ENCODE peak calls at places on chromosomes 2 and 18, in eight cellular contexts. S is RWPE2, C is body of pancreas, Q is pancreas, J is OCI-LY7, A is HL-60, O is ovary, Z is IMR-90. H is an unnamed sample.

GRCh38 chr2:200455958-200456421 is 53.9 kb downstream of the KCTD18 start:
- DNase-seq in O (no peak), Z (no peak), C (no peak), J (peak), Q (no peak), A (no peak), S (no peak), H (no peak)

GRCh38 chr2:216107760-216108159 is 1.4 kb upstream of the XRCC5 start:
- DNase-seq in C (no peak), J (no peak), S (no peak), A (no peak), O (no peak), Q (no peak), Z (no peak), H (no peak)

GRCh38 chr2:238032755-238033337 is 28.0 kb upstream of the SCLY start:
- DNase-seq in Z (no peak), O (no peak), Q (no peak), S (no peak), C (no peak), J (no peak), A (no peak), H (no peak)

GRCh38 chr2:14601070-14601770 is 31.3 kb upstream of the LRATD1 start:
- DNase-seq in C (no peak), O (no peak), A (no peak), S (no peak), Z (no peak), J (no peak), Q (no peak), H (no peak)

GRCh38 chr2:191892391-191892790 is 45.5 kb upstream of the CAVIN2 start:
- DNase-seq in S (no peak), A (no peak), Q (no peak), J (no peak), O (no peak), Z (peak), C (no peak), H (no peak)

GRCh38 chr18:55501594-55502345 is 86.2 kb downstream of the TCF4 start:
- DNase-seq in S (no peak), O (no peak), Q (no peak), C (no peak), J (no peak), Z (peak), A (no peak), H (no peak)

GRCh38 chr18:11512096-11513030 is 97.0 kb upstream of the SLC35G4 start:
- DNase-seq in A (no peak), Z (no peak), J (peak), O (no peak), Q (no peak), S (no peak), C (no peak), H (no peak)

GRCh38 chr2:106085441-106085911 is 108.6 kb downstream of the UXS1 start:
- DNase-seq in C (peak), J (peak), Q (no peak), S (no peak), A (no peak), Z (peak), O (no peak), H (no peak)

GRCh38 chr18:47032945-47033344 is 2.5 kb downstream of the ELOA2 start:
- DNase-seq in A (no peak), Z (no peak), S (no peak), O (no peak), Q (no peak), C (no peak), J (no peak), H (no peak)

GRCh38 chr2:54207666-54208195 is 48.3 kb downstream of the TSPYL6 start:
- DNase-seq in J (no peak), O (no peak), A (no peak), Z (peak), C (no peak), S (no peak), Q (no peak), H (no peak)

GRCh38 chr2:158837645-158838044 is 42.5 kb downstream of the DAPL1 start:
- DNase-seq in A (no peak), O (no peak), C (no peak), S (no peak), J (no peak), Z (no peak), Q (no peak), H (no peak)

GRCh38 chr2:64649626-64650025 is 4.1 kb downstream of the SERTAD2 start:
- DNase-seq in A (no peak), C (peak), S (no peak), Q (peak), O (no peak), Z (no peak), J (no peak), H (no peak)

GRCh38 chr18:48831113-48831759 is 119.5 kb downstream of the SMAD7 start:
- DNase-seq in O (peak), A (no peak), Q (peak), C (no peak), S (no peak), Z (no peak), J (no peak), H (peak)

GRCh38 chr2:50148632-50149031 is 883.3 kb downstream of the NRXN1 start:
- DNase-seq in C (no peak), A (no peak), Z (no peak), S (no peak), Q (no peak), J (no peak), O (no peak), H (no peak)

GRCh38 chr2:227407601-227408089 is 19.9 kb upstream of the SCYGR1 start:
- DNase-seq in O (no peak), C (no peak), Q (peak), A (peak), Z (no peak), J (no peak), S (peak), H (peak)

GRCh38 chr2:46686811-46687210 is 207.4 kb downstream of the TMEM247 start:
- DNase-seq in Z (no peak), S (no peak), A (no peak), O (no peak), Q (no peak), C (no peak), J (no peak), H (no peak)

GRCh38 chr2:223865124-223865523 is 27.7 kb upstream of the AP1S3 start:
- DNase-seq in J (peak), O (no peak), C (no peak), Z (no peak), Q (no peak), S (no peak), A (no peak), H (no peak)

GRCh38 chr18:26747131-26747475 is 118.4 kb downstream of the AQP4 start:
- DNase-seq in Z (no peak), J (no peak), S (no peak), O (no peak), C (no peak), A (no peak), Q (no peak), H (no peak)

GRCh38 chr2:238107525-238108422 is 7.6 kb downstream of the ESPNL start:
- DNase-seq in Z (no peak), S (peak), O (peak), Q (peak), A (no peak), C (peak), J (peak), H (no peak)

GRCh38 chr2:218430721-218431120 is 11.8 kb downstream of the VIL1 start:
- DNase-seq in A (no peak), S (peak), O (no peak), Q (no peak), Z (no peak), J (no peak), C (no peak), H (no peak)

GRCh38 chr18:67520276-67521035 is 3.9 kb upstream of the DSEL start:
- DNase-seq in A (no peak), C (no peak), O (no peak), Z (peak), Q (no peak), J (no peak), S (no peak), H (no peak)

GRCh38 chr18:26440644-26441043 is 107.7 kb downstream of the KCTD1 start:
- DNase-seq in J (no peak), Z (no peak), A (no peak), S (no peak), Q (no peak), O (no peak), C (no peak), H (no peak)

GRCh38 chr2:123521868-123522267 is 503.2 kb upstream of the CNTNAP5 start:
- DNase-seq in O (no peak), Z (no peak), Q (no peak), C (no peak), S (no peak), A (no peak), J (no peak), H (no peak)

GRCh38 chr2:239138610-239139009 is 262.2 kb downstream of the HDAC4 start:
- DNase-seq in S (no peak), C (no peak), J (no peak), A (no peak), Z (no peak), Q (no peak), O (no peak), H (no peak)

GRCh38 chr2:99689135-99689742 is 199.4 kb upstream of the REV1 start:
- DNase-seq in Z (no peak), A (no peak), C (no peak), S (no peak), Q (no peak), J (peak), O (no peak), H (peak)

GRCh38 chr2:43879261-43879660 is 40.5 kb downstream of the ABCG8 start:
- DNase-seq in O (no peak), C (no peak), S (no peak), Q (no peak), J (no peak), A (no peak), Z (no peak), H (no peak)

GRCh38 chr2:106839849-106840595 is 45.9 kb downstream of the ST6GAL2 start:
- DNase-seq in J (no peak), Q (no peak), S (no peak), Z (no peak), O (no peak), C (no peak), A (no peak), H (no peak)

GRCh38 chr2:43169091-43169936 is 57.1 kb downstream of the ZFP36L2 start:
- DNase-seq in S (no peak), Q (peak), J (peak), A (peak), Z (no peak), O (no peak), C (no peak), H (no peak)

GRCh38 chr2:43841949-43842865 is 3.4 kb downstream of the ABCG8 start:
- DNase-seq in A (no peak), Z (no peak), Q (no peak), O (no peak), J (no peak), S (no peak), C (no peak), H (peak)

GRCh38 chr18:8257851-8258434 is 351.3 kb upstream of the RAB12 start:
- DNase-seq in Z (no peak), S (no peak), J (no peak), C (no peak), Q (no peak), A (no peak), O (no peak), H (no peak)

GRCh38 chr18:3251249-3251962 is 3.8 kb downstream of the MYL12A start:
- DNase-seq in A (no peak), S (no peak), Q (no peak), Z (no peak), O (no peak), J (no peak), C (no peak), H (no peak)

GRCh38 chr2:25700221-25700660 is 26.9 kb upstream of the DTNB start:
- DNase-seq in A (peak), J (peak), S (no peak), O (no peak), C (peak), Z (peak), Q (no peak), H (no peak)

GRCh38 chr2:11799826-11800225 is 53.4 kb downstream of the LPIN1 start:
- DNase-seq in C (no peak), J (no peak), O (no peak), S (no peak), Z (no peak), A (no peak), Q (no peak), H (peak)
- TF ChIP-seq CTCF in C (no peak), J (no peak), O (no peak), S (no peak), Z (no peak), A (no peak), Q (no peak), H (no peak)

DNA sequence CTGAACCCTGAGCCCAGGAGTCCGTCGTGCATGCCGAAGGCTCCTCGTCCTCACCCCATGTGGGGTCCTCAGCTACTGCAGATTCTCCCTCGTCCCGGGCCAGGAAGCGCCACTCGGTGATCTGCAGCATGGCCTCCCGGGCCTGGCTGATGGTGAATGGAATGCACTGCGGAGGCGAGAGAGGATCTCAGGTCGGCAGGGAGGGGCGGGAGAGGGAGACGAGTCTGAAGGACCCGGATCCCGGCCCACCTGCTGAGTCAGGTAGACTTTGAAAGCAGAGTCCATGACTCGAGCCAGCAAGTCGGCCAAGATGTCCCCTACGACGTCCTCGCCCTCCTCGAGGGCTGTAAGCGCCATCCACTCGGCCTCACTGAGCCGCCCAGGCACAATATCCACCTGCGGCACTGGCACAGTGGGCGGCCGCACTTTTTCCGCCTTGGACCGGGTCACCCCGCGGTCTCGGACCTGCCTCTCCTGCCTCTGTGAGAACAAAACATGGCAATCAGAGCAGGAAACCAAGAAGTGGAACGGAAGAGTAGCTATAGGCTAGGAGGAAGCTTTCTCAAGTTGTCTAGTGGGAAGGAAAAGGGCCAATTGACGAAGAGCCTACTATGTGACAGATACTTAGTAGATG is 5.5 kb downstream of the C2orf81 start:
- DNase-seq in J (no peak), A (no peak), C (no peak), Z (no peak), Q (no peak), S (no peak), O (no peak), H (no peak)
- H3K4me3 ChIP-seq in J (no peak), A (no peak), C (no peak), Z (no peak), Q (peak), S (no peak), O (peak), H (peak)

DNA sequence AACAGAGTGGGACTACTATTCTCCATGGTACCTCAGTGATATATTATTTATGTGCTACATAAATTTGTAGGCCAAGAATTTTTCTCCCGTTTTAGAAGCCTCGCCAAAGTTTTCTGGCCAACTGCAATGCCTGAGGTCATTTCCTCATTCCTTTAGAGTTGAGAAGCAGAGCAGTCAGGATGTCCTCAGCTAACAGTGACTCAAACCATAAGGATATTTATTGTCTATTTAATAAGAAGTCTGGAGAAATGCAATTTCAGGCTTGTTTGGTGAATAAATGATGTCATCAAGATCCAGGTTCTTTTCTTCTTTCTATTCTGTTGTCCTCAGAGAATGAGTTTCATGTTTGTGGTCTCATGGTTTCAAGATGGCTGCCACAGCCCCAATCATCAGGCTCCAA is 91.0 kb downstream of the ADCYAP1 start:
- DNase-seq in Z (peak), A (no peak), J (no peak), O (no peak), C (no peak), S (no peak), Q (no peak), H (no peak)
- H3K27ac ChIP-seq in Z (no peak), A (no peak), J (no peak), O (no peak), C (no peak), S (peak), Q (no peak), H (no peak)

DNA sequence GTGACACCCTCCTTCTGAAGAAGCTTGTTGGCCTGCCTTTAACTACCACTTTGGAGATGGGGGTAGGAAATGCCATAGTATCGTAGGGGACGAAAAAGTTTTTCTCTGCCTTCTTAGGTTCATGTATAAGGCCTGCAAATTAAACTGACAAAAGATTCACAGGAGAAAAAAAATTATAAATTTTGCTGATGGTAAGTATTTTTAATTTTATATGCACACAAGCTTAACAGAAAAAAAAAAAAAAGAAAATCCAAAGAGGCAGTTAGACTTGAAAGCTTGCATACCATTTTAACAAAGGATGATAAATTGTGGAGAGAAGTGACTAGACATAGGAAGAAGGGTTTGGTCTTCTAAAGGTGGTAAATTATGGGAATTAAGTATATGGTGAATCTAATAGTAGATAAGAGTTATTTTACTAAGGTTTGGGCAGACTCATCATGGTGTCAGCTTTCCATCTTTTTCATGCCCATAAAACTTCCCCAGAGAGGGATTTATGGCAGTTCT is 62.5 kb upstream of the B3GNT2 start:
- DNase-seq in A (no peak), Z (no peak), S (no peak), J (no peak), C (no peak), Q (no peak), O (no peak), H (no peak)
- TF ChIP-seq CTCF in A (no peak), Z (no peak), S (no peak), J (no peak), C (no peak), Q (no peak), O (no peak), H (no peak)

GRCh38 chr2:20638646-20639430 is 12.1 kb downstream of the HS1BP3 start:
- DNase-seq in A (no peak), Z (no peak), J (no peak), C (no peak), Q (no peak), O (no peak), S (no peak), H (no peak)
- H3K4me3 ChIP-seq in A (no peak), Z (no peak), J (no peak), C (no peak), Q (no peak), O (no peak), S (no peak), H (peak)